ENCODE peak calls at places on chromosomes 13 and 19, in five cellular contexts. One of them, this sample, is unnamed.

GRCh38 chr13:105848494-105848893 is 687.0 kb downstream of the EFNB2 start:
- DNase-seq in H9: no peak
- DNase-seq in H1: no peak
- DNase-seq in mesenchymal stem cell: no peak
- DNase-seq in trophoblast cell: no peak
- DNase-seq in this sample: no peak

GRCh38 chr13:51612867-51613266 is 28.6 kb downstream of the WDFY2 start:
- DNase-seq in H9: no peak
- DNase-seq in H1: no peak
- DNase-seq in mesenchymal stem cell: no peak
- DNase-seq in trophoblast cell: no peak
- DNase-seq in this sample: no peak

GRCh38 chr13:93270769-93271753 is 44.5 kb downstream of the GPC6 start:
- DNase-seq in H9: no peak
- DNase-seq in H1: no peak
- DNase-seq in mesenchymal stem cell: peak
- DNase-seq in trophoblast cell: no peak
- DNase-seq in this sample: no peak

GRCh38 chr19:51592521-51592920 is 21.4 kb downstream of the ZNF175 start:
- DNase-seq in H9: no peak
- DNase-seq in H1: no peak
- DNase-seq in mesenchymal stem cell: no peak
- DNase-seq in trophoblast cell: no peak
- DNase-seq in this sample: no peak

GRCh38 chr19:44723952-44724319 is 24.6 kb upstream of the BCL3 start:
- DNase-seq in H9: peak
- DNase-seq in H1: peak
- DNase-seq in mesenchymal stem cell: peak
- DNase-seq in trophoblast cell: peak
- DNase-seq in this sample: peak

GRCh38 chr13:19158526-19158925 is 23.1 kb downstream of the TUBA3C start:
- DNase-seq in H9: no peak
- DNase-seq in H1: no peak
- DNase-seq in mesenchymal stem cell: no peak
- DNase-seq in trophoblast cell: no peak
- DNase-seq in this sample: no peak

GRCh38 chr19:13428352-13428751 is 77.9 kb downstream of the CACNA1A start:
- DNase-seq in H9: peak
- DNase-seq in H1: no peak
- DNase-seq in mesenchymal stem cell: no peak
- DNase-seq in trophoblast cell: peak
- DNase-seq in this sample: no peak

GRCh38 chr19:17687857-17688784 is at the start of gene UNC13A:
- DNase-seq in H9: peak
- DNase-seq in H1: no peak
- DNase-seq in mesenchymal stem cell: peak
- DNase-seq in trophoblast cell: peak
- DNase-seq in this sample: peak

GRCh38 chr19:8361921-8362793 is 1.8 kb upstream of the ANGPTL4 start:
- DNase-seq in H9: no peak
- DNase-seq in H1: no peak
- DNase-seq in mesenchymal stem cell: peak
- DNase-seq in trophoblast cell: peak
- DNase-seq in this sample: no peak

GRCh38 chr19:1811472-1811894 is 593 bp downstream of the ATP8B3 start:
- DNase-seq in H9: no peak
- DNase-seq in H1: no peak
- DNase-seq in mesenchymal stem cell: peak
- DNase-seq in trophoblast cell: peak
- DNase-seq in this sample: no peak

GRCh38 chr13:62033932-62034331 is 618.3 kb upstream of the PCDH20 start:
- DNase-seq in H9: no peak
- DNase-seq in H1: no peak
- DNase-seq in mesenchymal stem cell: no peak
- DNase-seq in trophoblast cell: no peak
- DNase-seq in this sample: no peak

GRCh38 chr13:105936816-105937215 is 598.6 kb downstream of the EFNB2 start:
- DNase-seq in H9: no peak
- DNase-seq in H1: no peak
- DNase-seq in mesenchymal stem cell: peak
- DNase-seq in trophoblast cell: peak
- DNase-seq in this sample: no peak

GRCh38 chr13:50365683-50366391 is 350.6 kb downstream of the KCNRG start:
- DNase-seq in H9: no peak
- DNase-seq in H1: no peak
- DNase-seq in mesenchymal stem cell: no peak
- DNase-seq in trophoblast cell: peak
- DNase-seq in this sample: no peak

GRCh38 chr19:518292-519231 is 11.3 kb downstream of the TPGS1 start:
- DNase-seq in H9: peak
- DNase-seq in H1: no peak
- DNase-seq in mesenchymal stem cell: peak
- DNase-seq in trophoblast cell: peak
- DNase-seq in this sample: peak

GRCh38 chr19:18388328-18389094 is 2.6 kb downstream of the GDF15 start:
- DNase-seq in H9: peak
- DNase-seq in H1: no peak
- DNase-seq in mesenchymal stem cell: peak
- DNase-seq in trophoblast cell: peak
- DNase-seq in this sample: peak

GRCh38 chr19:49573009-49573408 is 7.3 kb downstream of the NOSIP start:
- DNase-seq in H9: no peak
- DNase-seq in H1: no peak
- DNase-seq in mesenchymal stem cell: no peak
- DNase-seq in trophoblast cell: no peak
- DNase-seq in this sample: no peak

GRCh38 chr13:25645681-25646080 is 273.9 kb downstream of the ATP8A2 start:
- DNase-seq in H9: no peak
- DNase-seq in H1: no peak
- DNase-seq in mesenchymal stem cell: no peak
- DNase-seq in trophoblast cell: no peak
- DNase-seq in this sample: no peak

GRCh38 chr13:102609696-102610095 is 12.9 kb downstream of the TPP2 start:
- DNase-seq in H9: no peak
- DNase-seq in H1: no peak
- DNase-seq in mesenchymal stem cell: no peak
- DNase-seq in trophoblast cell: no peak
- DNase-seq in this sample: no peak

GRCh38 chr13:33676700-33677048 is 141.3 kb upstream of the RFC3 start:
- DNase-seq in H9: no peak
- DNase-seq in H1: no peak
- DNase-seq in mesenchymal stem cell: peak
- DNase-seq in trophoblast cell: peak
- DNase-seq in this sample: no peak

DNA sequence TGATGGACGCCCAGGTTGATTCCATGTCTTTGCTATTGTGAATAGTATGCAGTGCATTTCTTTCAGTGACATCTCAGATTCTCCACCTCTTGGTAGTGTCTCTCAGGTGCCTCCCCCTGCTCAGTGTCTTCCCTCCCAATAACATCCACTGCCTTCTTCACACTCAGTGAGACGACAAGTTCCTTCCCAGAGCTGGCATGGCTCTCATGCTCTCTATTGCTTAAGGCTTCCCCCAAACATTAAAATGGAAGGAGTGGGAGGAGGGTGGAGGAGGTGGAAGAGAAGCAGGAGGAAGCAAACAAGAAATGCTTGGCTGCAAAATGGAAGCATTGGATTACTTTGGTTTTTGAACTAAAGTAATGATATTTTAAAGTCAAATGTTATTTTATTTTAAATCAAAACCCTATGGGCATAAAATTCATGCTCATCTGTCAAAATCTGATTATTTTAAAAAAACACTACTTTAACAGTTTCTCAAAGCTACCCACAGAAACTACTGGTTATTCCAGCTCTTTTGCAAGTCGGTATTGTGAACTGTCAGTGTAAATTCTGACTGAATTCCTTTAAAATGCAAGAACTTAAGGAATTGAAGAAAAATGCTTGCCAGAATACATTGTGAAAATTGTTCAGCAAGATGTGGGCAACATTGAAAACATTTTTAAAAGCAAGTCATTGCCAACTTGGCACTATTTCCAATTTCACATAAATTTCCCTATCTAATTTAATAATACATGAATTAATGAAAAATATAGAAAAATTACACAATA is 727.6 kb upstream of the ARGLU1 start:
- DNase-seq in H9: no peak
- DNase-seq in H1: no peak
- DNase-seq in mesenchymal stem cell: no peak
- DNase-seq in trophoblast cell: peak
- DNase-seq in this sample: no peak
- H2BK12ac ChIP-seq in H9: no peak
- H2BK12ac ChIP-seq in H1: no peak
- H2BK12ac ChIP-seq in mesenchymal stem cell: no peak
- H2BK12ac ChIP-seq in trophoblast cell: no peak
- H2BK12ac ChIP-seq in this sample: no peak

GRCh38 chr19:5820785-5821184 is 15.9 kb downstream of the NRTN start:
- DNase-seq in H9: no peak
- DNase-seq in H1: no peak
- DNase-seq in mesenchymal stem cell: no peak
- DNase-seq in trophoblast cell: no peak
- DNase-seq in this sample: no peak

GRCh38 chr19:5814847-5815246 is 10.0 kb downstream of the NRTN start:
- DNase-seq in H9: no peak
- DNase-seq in H1: no peak
- DNase-seq in mesenchymal stem cell: no peak
- DNase-seq in trophoblast cell: no peak
- DNase-seq in this sample: no peak

GRCh38 chr19:5818594-5818993 is 13.7 kb downstream of the NRTN start:
- DNase-seq in H9: no peak
- DNase-seq in H1: no peak
- DNase-seq in mesenchymal stem cell: no peak
- DNase-seq in trophoblast cell: no peak
- DNase-seq in this sample: no peak

GRCh38 chr19:5814123-5814839 is 9.4 kb downstream of the NRTN start:
- DNase-seq in H9: no peak
- DNase-seq in H1: no peak
- DNase-seq in mesenchymal stem cell: no peak
- DNase-seq in trophoblast cell: no peak
- DNase-seq in this sample: no peak

DNA sequence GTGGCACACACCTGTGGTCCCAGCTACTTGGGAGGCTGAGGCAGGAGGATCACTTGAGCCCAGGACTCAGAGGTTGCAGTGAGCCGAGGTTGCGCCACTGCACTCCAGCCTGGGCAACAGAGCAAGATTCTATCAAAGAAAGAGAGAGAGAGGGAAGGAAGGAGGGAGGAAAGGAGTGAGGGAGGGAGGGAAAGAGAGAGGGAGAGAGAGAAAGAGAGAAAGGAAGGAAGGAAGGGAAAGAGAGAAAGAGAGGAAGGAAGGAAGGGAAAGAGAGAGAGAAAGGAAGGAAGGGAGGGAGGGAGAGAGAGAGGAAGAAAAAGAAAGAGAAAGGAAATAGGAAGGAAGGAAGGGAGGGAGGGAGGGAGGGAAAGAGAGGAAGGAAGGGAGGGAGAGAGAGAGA is 12.4 kb downstream of the NRTN start:
- DNase-seq in H9: no peak
- DNase-seq in H1: no peak
- DNase-seq in mesenchymal stem cell: no peak
- DNase-seq in trophoblast cell: no peak
- DNase-seq in this sample: no peak
- H2BK12ac ChIP-seq in H9: no peak
- H2BK12ac ChIP-seq in H1: peak
- H2BK12ac ChIP-seq in mesenchymal stem cell: no peak
- H2BK12ac ChIP-seq in trophoblast cell: no peak
- H2BK12ac ChIP-seq in this sample: no peak

GRCh38 chr19:3294080-3294850 is 69.8 kb downstream of the CELF5 start:
- DNase-seq in H9: no peak
- DNase-seq in H1: no peak
- DNase-seq in mesenchymal stem cell: no peak
- DNase-seq in trophoblast cell: no peak
- DNase-seq in this sample: no peak
- H2BK12ac ChIP-seq in H9: no peak
- H2BK12ac ChIP-seq in H1: no peak
- H2BK12ac ChIP-seq in mesenchymal stem cell: no peak
- H2BK12ac ChIP-seq in trophoblast cell: no peak
- H2BK12ac ChIP-seq in this sample: no peak

DNA sequence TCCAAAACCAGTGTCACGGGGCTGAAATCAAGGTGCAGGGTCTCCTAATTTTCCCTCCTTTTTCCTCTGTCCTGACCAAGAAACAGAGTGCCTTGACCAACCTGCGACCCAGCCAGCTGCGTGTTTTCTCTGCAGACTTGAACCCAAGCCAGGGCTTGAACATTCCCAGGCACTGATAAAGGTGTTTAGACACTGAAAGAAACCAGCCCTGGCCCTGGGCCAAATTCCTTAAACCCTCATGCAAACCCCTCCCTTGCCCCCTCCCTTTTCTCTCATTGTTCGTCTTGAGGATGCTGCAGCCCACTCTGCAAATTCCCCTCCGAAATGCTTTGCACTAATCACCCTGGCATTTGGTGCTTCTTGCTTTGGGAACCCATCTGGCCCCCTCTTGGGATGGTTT is 9.5 kb upstream of the FFAR2 start:
- DNase-seq in H9: no peak
- DNase-seq in H1: no peak
- DNase-seq in mesenchymal stem cell: no peak
- DNase-seq in trophoblast cell: no peak
- DNase-seq in this sample: no peak
- H2BK12ac ChIP-seq in H9: no peak
- H2BK12ac ChIP-seq in H1: no peak
- H2BK12ac ChIP-seq in mesenchymal stem cell: no peak
- H2BK12ac ChIP-seq in trophoblast cell: no peak
- H2BK12ac ChIP-seq in this sample: no peak

GRCh38 chr19:32189956-32190706 is 155.3 kb upstream of the ZNF507 start:
- DNase-seq in H9: no peak
- DNase-seq in H1: no peak
- DNase-seq in mesenchymal stem cell: no peak
- DNase-seq in trophoblast cell: no peak
- DNase-seq in this sample: no peak

GRCh38 chr19:32191921-32192320 is 153.5 kb upstream of the ZNF507 start:
- DNase-seq in H9: no peak
- DNase-seq in H1: no peak
- DNase-seq in mesenchymal stem cell: no peak
- DNase-seq in trophoblast cell: no peak
- DNase-seq in this sample: no peak

GRCh38 chr19:32186542-32187330 is 158.7 kb upstream of the ZNF507 start:
- DNase-seq in H9: no peak
- DNase-seq in H1: no peak
- DNase-seq in mesenchymal stem cell: no peak
- DNase-seq in trophoblast cell: no peak
- DNase-seq in this sample: no peak

GRCh38 chr19:32188921-32189320 is 156.5 kb upstream of the ZNF507 start:
- DNase-seq in H9: no peak
- DNase-seq in H1: no peak
- DNase-seq in mesenchymal stem cell: no peak
- DNase-seq in trophoblast cell: no peak
- DNase-seq in this sample: no peak
- H2BK12ac ChIP-seq in H9: no peak
- H2BK12ac ChIP-seq in H1: no peak
- H2BK12ac ChIP-seq in mesenchymal stem cell: no peak
- H2BK12ac ChIP-seq in trophoblast cell: no peak
- H2BK12ac ChIP-seq in this sample: no peak

GRCh38 chr13:95954266-95954665 is 98.9 kb downstream of the UGGT2 start:
- DNase-seq in H9: no peak
- DNase-seq in H1: peak
- DNase-seq in mesenchymal stem cell: no peak
- DNase-seq in trophoblast cell: peak
- DNase-seq in this sample: no peak
- H2BK12ac ChIP-seq in H9: no peak
- H2BK12ac ChIP-seq in H1: no peak
- H2BK12ac ChIP-seq in mesenchymal stem cell: no peak
- H2BK12ac ChIP-seq in trophoblast cell: no peak
- H2BK12ac ChIP-seq in this sample: no peak